ENCODE peak calls at places on chromosomes 6 and 20, in eight cellular contexts. P, H, J, W, A, S, I and Y are unnamed samples.

GRCh38 chr6:74931567-74931966 is 274.3 kb downstream of the COL12A1 start:
- DNase-seq in P (peak), H (peak), J (no peak), W (peak), A (no peak), S (no peak), I (peak), Y (peak)

GRCh38 chr6:107656381-107656780 is 166.5 kb downstream of the SOBP start:
- DNase-seq in P (no peak), H (no peak), J (no peak), W (no peak), A (no peak), S (no peak), I (no peak), Y (no peak)

GRCh38 chr6:135722679-135723078 is 128.8 kb upstream of the PDE7B start:
- DNase-seq in P (peak), H (peak), J (no peak), W (peak), A (no peak), S (no peak), I (peak), Y (peak)

GRCh38 chr6:83216806-83217205 is 23.6 kb downstream of the RWDD2A start:
- DNase-seq in P (no peak), H (no peak), J (no peak), W (peak), A (no peak), S (no peak), I (no peak), Y (peak)

GRCh38 chr20:37901280-37901666 is 1.7 kb upstream of the VSTM2L start:
- DNase-seq in P (no peak), H (no peak), J (no peak), W (no peak), A (no peak), S (no peak), I (no peak), Y (no peak)

GRCh38 chr6:15551798-15552197 is 111.0 kb downstream of the DTNBP1 start:
- DNase-seq in P (no peak), H (no peak), J (no peak), W (no peak), A (no peak), S (no peak), I (no peak), Y (no peak)

GRCh38 chr6:74705451-74705850 is 500.4 kb downstream of the COL12A1 start:
- DNase-seq in P (peak), H (peak), J (no peak), W (peak), A (no peak), S (no peak), I (no peak), Y (no peak)

GRCh38 chr6:122903266-122903915 is 92.6 kb upstream of the CLVS2 start:
- DNase-seq in P (no peak), H (no peak), J (no peak), W (no peak), A (no peak), S (no peak), I (no peak), Y (no peak)

GRCh38 chr6:136956590-136957573 is 34.8 kb downstream of the SLC35D3 start:
- DNase-seq in P (no peak), H (no peak), J (no peak), W (no peak), A (no peak), S (no peak), I (no peak), Y (no peak)

GRCh38 chr6:156718647-156719394 is 58.4 kb upstream of the ARID1B start:
- DNase-seq in P (no peak), H (peak), J (no peak), W (peak), A (no peak), S (peak), I (peak), Y (peak)

GRCh38 chr20:57051096-57051495 is 215.3 kb downstream of the BMP7 start:
- DNase-seq in P (no peak), H (no peak), J (no peak), W (no peak), A (no peak), S (no peak), I (no peak), Y (no peak)

GRCh38 chr6:136566007-136566487 is 15.8 kb upstream of the MAP7 start:
- DNase-seq in P (no peak), H (no peak), J (no peak), W (no peak), A (no peak), S (no peak), I (no peak), Y (no peak)

GRCh38 chr6:150907385-150907784 is 41.9 kb downstream of the MTHFD1L start:
- DNase-seq in P (no peak), H (no peak), J (peak), W (no peak), A (no peak), S (no peak), I (no peak), Y (no peak)

GRCh38 chr6:38058022-38058421 is 238.5 kb downstream of the ZFAND3 start:
- DNase-seq in P (peak), H (peak), J (peak), W (peak), A (no peak), S (no peak), I (no peak), Y (peak)

GRCh38 chr6:154821638-154822037 is 88.4 kb downstream of the SCAF8 start:
- DNase-seq in P (no peak), H (no peak), J (no peak), W (no peak), A (no peak), S (no peak), I (no peak), Y (no peak)

GRCh38 chr6:13830803-13831202 is 16.4 kb upstream of the MCUR1 start:
- DNase-seq in P (no peak), H (no peak), J (no peak), W (no peak), A (no peak), S (no peak), I (no peak), Y (no peak)

GRCh38 chr6:167574431-167575097 is 249.7 kb downstream of the TTLL2 start:
- DNase-seq in P (no peak), H (no peak), J (no peak), W (no peak), A (no peak), S (peak), I (no peak), Y (no peak)

GRCh38 chr20:6269163-6269873 is 146.5 kb upstream of the FERMT1 start:
- DNase-seq in P (no peak), H (no peak), J (peak), W (no peak), A (no peak), S (no peak), I (no peak), Y (no peak)

GRCh38 chr20:23205221-23205620 is 119.1 kb upstream of the CD93 start:
- DNase-seq in P (no peak), H (no peak), J (no peak), W (no peak), A (no peak), S (no peak), I (no peak), Y (no peak)

GRCh38 chr6:135233676-135234491 is 52.8 kb downstream of the MYB start:
- DNase-seq in P (no peak), H (no peak), J (no peak), W (no peak), A (no peak), S (no peak), I (no peak), Y (no peak)

GRCh38 chr6:170177383-170178265 is 113.3 kb downstream of the DLL1 start:
- DNase-seq in P (no peak), H (no peak), J (no peak), W (peak), A (no peak), S (no peak), I (no peak), Y (no peak)

GRCh38 chr6:158894192-158894591 is 75.0 kb upstream of the EZR start:
- DNase-seq in P (peak), H (peak), J (no peak), W (peak), A (no peak), S (no peak), I (peak), Y (peak)

GRCh38 chr6:146682919-146683318 is 84.1 kb downstream of the ADGB start:
- DNase-seq in P (no peak), H (no peak), J (no peak), W (no peak), A (no peak), S (no peak), I (no peak), Y (no peak)

GRCh38 chr6:30169658-30170614 is 6.6 kb downstream of the TRIM15 start:
- DNase-seq in P (peak), H (peak), J (peak), W (peak), A (no peak), S (no peak), I (peak), Y (peak)

GRCh38 chr20:62143976-62144825 is 632 bp downstream of the SS18L1 start:
- DNase-seq in P (no peak), H (peak), J (peak), W (peak), A (peak), S (peak), I (peak), Y (no peak)

GRCh38 chr6:146240307-146240706 is 211.4 kb downstream of the GRM1 start:
- DNase-seq in P (no peak), H (no peak), J (no peak), W (no peak), A (no peak), S (no peak), I (no peak), Y (no peak)

GRCh38 chr6:19465760-19466159 is 371.4 kb upstream of the ID4 start:
- DNase-seq in P (peak), H (peak), J (no peak), W (peak), A (no peak), S (no peak), I (peak), Y (peak)

GRCh38 chr6:151544453-151544852 is 50.6 kb downstream of the CCDC170 start:
- DNase-seq in P (no peak), H (no peak), J (no peak), W (no peak), A (no peak), S (no peak), I (no peak), Y (no peak)

GRCh38 chr6:3386374-3386857 is 70.4 kb downstream of the SLC22A23 start:
- DNase-seq in P (no peak), H (no peak), J (no peak), W (no peak), A (peak), S (no peak), I (no peak), Y (no peak)

GRCh38 chr6:105587349-105588115 is 184.7 kb upstream of the PREP start:
- DNase-seq in P (peak), H (peak), J (no peak), W (peak), A (no peak), S (no peak), I (peak), Y (peak)

GRCh38 chr20:57223648-57224489 is 42.6 kb downstream of the BMP7 start:
- DNase-seq in P (peak), H (no peak), J (peak), W (peak), A (no peak), S (peak), I (no peak), Y (no peak)